ENCODE peak calls at places on chromosome 18, in six cellular contexts. A, K, D, C, B and S are unnamed samples.

GRCh38 chr18:68733693-68734092 is 18.8 kb upstream of the TMX3 start:
- DNase-seq in A (no peak), K (no peak), D (no peak), C (no peak), B (peak; percentile 26), S (peak; percentile 24)

GRCh38 chr18:37566479-37567060 is 972 bp upstream of the CELF4 start:
- DNase-seq in A (peak; percentile 12), K (no peak), D (no peak), C (no peak), B (no peak), S (no peak)

GRCh38 chr18:23703057-23703986 is 14.1 kb downstream of the LAMA3 start:
- DNase-seq in A (peak; percentile 27), K (no peak), D (no peak), C (peak; percentile 68), B (peak; percentile 79), S (peak; percentile 73)

GRCh38 chr18:54149078-54149697 is 75.3 kb downstream of the MBD2 start:
- DNase-seq in A (no peak), K (no peak), D (no peak), C (peak; percentile 94), B (peak; percentile 88), S (peak; percentile 96)

GRCh38 chr18:44036500-44036899 is 644.2 kb upstream of the SETBP1 start:
- DNase-seq in A (peak; percentile 13), K (no peak), D (peak; percentile 32), C (no peak), B (no peak), S (no peak)

GRCh38 chr18:57585421-57585820 is 1.1 kb downstream of the FECH start:
- DNase-seq in A (no peak), K (no peak), D (no peak), C (no peak), B (peak; percentile 40), S (peak; percentile 12)

GRCh38 chr18:23355206-23355605 is 97.9 kb upstream of the RIOK3 start:
- DNase-seq in A (no peak), K (no peak), D (no peak), C (no peak), B (no peak), S (no peak)

GRCh38 chr18:8798996-8799395 is 93.6 kb downstream of the MTCL1 start:
- DNase-seq in A (no peak), K (no peak), D (peak; percentile 51), C (peak; percentile 73), B (no peak), S (no peak)

GRCh38 chr18:49690307-49690706 is 123.0 kb downstream of the ACAA2 start:
- DNase-seq in A (no peak), K (no peak), D (no peak), C (peak; percentile 85), B (peak; percentile 97), S (peak; percentile 95)

GRCh38 chr18:64982414-64983096 is 768.3 kb upstream of the CDH7 start:
- DNase-seq in A (no peak), K (no peak), D (no peak), C (no peak), B (no peak), S (no peak)

GRCh38 chr18:2531751-2532150 is 39.6 kb downstream of the METTL4 start:
- DNase-seq in A (no peak), K (no peak), D (no peak), C (no peak), B (no peak), S (no peak)

GRCh38 chr18:6961331-6961730 is 156.3 kb downstream of the LAMA1 start:
- DNase-seq in A (no peak), K (no peak), D (no peak), C (no peak), B (no peak), S (no peak)

GRCh38 chr18:2104620-2105462 is 466.5 kb downstream of the METTL4 start:
- DNase-seq in A (peak; percentile 53), K (peak; percentile 27), D (peak; percentile 64), C (peak; percentile 51), B (peak; percentile 24), S (peak; percentile 46)

GRCh38 chr18:8946046-8946838 is 156.3 kb upstream of the NDUFV2 start:
- DNase-seq in A (no peak), K (no peak), D (no peak), C (peak; percentile 99), B (peak; percentile 98), S (peak; percentile 98)

GRCh38 chr18:44937985-44938384 is 257.3 kb downstream of the SETBP1 start:
- DNase-seq in A (peak; percentile 11), K (no peak), D (no peak), C (no peak), B (no peak), S (no peak)

GRCh38 chr18:51195602-51196115 is 1.8 kb downstream of the MEX3C start:
- DNase-seq in A (peak; percentile 34), K (no peak), D (no peak), C (peak; percentile 20), B (peak; percentile 60), S (peak; percentile 69)

GRCh38 chr18:69599377-69599776 is 198.7 kb downstream of the DOK6 start:
- DNase-seq in A (no peak), K (no peak), D (no peak), C (no peak), B (no peak), S (no peak)

GRCh38 chr18:35045121-35045520 is 3.9 kb downstream of the MAPRE2 start:
- DNase-seq in A (no peak), K (no peak), D (no peak), C (peak; percentile 61), B (peak; percentile 63), S (no peak)

GRCh38 chr18:33875029-33875428 is 297.0 kb downstream of the ASXL3 start:
- DNase-seq in A (no peak), K (no peak), D (no peak), C (no peak), B (no peak), S (no peak)

GRCh38 chr18:33873127-33873526 is 295.1 kb downstream of the ASXL3 start:
- DNase-seq in A (no peak), K (no peak), D (no peak), C (no peak), B (no peak), S (no peak)

GRCh38 chr18:33870059-33870458 is 292.0 kb downstream of the ASXL3 start:
- DNase-seq in A (peak; percentile 53), K (no peak), D (no peak), C (peak; percentile 2), B (peak; percentile 0), S (peak; percentile 59)

GRCh38 chr18:33866386-33866785 is 288.4 kb downstream of the ASXL3 start:
- DNase-seq in A (no peak), K (no peak), D (no peak), C (no peak), B (no peak), S (no peak)

DNA sequence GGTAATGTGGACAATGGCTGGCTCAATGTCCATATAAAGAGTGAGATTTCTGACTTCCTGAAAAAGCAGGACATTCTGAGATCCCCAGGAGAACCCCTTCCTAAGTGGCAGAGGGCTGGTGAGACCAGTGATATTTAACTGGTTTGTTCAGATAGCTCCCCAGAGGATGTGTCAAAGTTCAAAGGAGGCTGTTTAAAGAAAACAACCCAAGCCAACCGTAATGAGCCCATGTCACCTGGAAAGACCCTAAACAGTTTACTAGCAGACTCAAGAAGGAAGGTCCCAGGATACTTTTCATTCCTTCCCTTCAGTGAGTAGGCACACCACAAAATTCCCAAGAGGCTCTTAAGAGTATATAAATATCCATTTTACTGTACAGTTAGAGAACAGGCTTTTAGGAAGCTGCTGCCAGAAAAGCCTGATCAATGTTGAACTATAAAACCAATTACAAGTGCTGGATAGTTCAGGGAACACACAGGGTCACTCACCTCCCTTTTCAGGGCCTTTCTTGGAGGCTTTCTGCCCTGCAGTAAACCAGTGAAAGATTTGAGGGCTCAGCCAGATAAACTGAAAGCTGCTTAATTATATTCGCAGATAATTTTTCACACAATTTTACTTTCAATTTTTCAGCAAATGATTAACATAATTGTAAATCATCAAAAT is 293.5 kb downstream of the ASXL3 start:
- DNase-seq in A (no peak), K (no peak), D (no peak), C (no peak), B (no peak), S (no peak)
- H3K4me3 ChIP-seq in A (no peak overlapping the region), K (no peak overlapping the region), D (no peak overlapping the region), C (no peak overlapping the region), B (no peak overlapping the region), S (no peak overlapping the region)

GRCh38 chr18:495452-495851 is 5.0 kb downstream of the COLEC12 start:
- DNase-seq in A (no peak), K (no peak), D (no peak), C (no peak), B (no peak), S (no peak)

GRCh38 chr18:492451-492850 is 8.1 kb downstream of the COLEC12 start:
- DNase-seq in A (no peak), K (no peak), D (no peak), C (no peak), B (no peak), S (no peak)

GRCh38 chr18:495017-495416 is 5.5 kb downstream of the COLEC12 start:
- DNase-seq in A (no peak), K (no peak), D (no peak), C (peak; percentile 44), B (peak; percentile 32), S (no peak)

GRCh38 chr18:493974-494601 is 6.4 kb downstream of the COLEC12 start:
- DNase-seq in A (no peak), K (no peak), D (no peak), C (no peak), B (peak; percentile 54), S (no peak)

DNA sequence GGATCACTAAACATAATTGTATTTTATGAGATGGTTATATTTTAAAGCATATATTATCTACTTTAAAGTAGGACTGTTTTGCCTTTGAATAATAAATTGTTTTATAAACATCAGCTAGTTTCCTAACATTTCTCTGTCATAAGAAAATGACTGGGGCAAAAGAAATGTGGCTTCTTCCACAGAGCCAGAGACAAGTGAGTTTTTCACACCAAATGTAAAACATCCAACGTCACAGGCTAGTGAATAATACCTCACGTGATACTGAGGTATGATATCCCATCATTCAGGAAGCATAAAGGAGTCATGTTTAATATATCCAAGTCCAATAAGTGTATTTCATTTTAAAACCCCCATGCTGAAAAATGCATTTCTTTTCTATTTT is 5.9 kb downstream of the COLEC12 start:
- DNase-seq in A (no peak), K (no peak), D (no peak), C (peak; percentile 78), B (peak; percentile 94), S (peak; percentile 30)
- H3K4me3 ChIP-seq in A (no peak overlapping the region), K (no peak overlapping the region), D (no peak overlapping the region), C (no peak overlapping the region), B (no peak overlapping the region), S (no peak overlapping the region)

GRCh38 chr18:11147371-11147860 is 2.0 kb downstream of the PIEZO2 start:
- DNase-seq in A (no peak), K (no peak), D (no peak), C (no peak), B (no peak), S (no peak)
- H3K4me3 ChIP-seq in A (no peak overlapping the region), K (no peak overlapping the region), D (no peak overlapping the region), C (no peak overlapping the region), B (peak overlapping the region; percentile 69), S (no peak overlapping the region)

GRCh38 chr18:12750708-12751502 is 48.1 kb downstream of the PSMG2 start:
- DNase-seq in A (no peak), K (no peak), D (no peak), C (no peak), B (no peak), S (no peak)

GRCh38 chr18:12749136-12749535 is 46.3 kb downstream of the PSMG2 start:
- DNase-seq in A (no peak), K (no peak), D (no peak), C (no peak), B (no peak), S (no peak)

GRCh38 chr18:12748671-12749070 is 45.8 kb downstream of the PSMG2 start:
- DNase-seq in A (no peak), K (no peak), D (no peak), C (peak; percentile 33), B (peak; percentile 23), S (no peak)

GRCh38 chr18:12751503-12751884 is 48.7 kb downstream of the PSMG2 start:
- DNase-seq in A (no peak), K (no peak), D (no peak), C (no peak), B (no peak), S (no peak)

GRCh38 chr18:12750076-12750707 is 47.4 kb downstream of the PSMG2 start:
- DNase-seq in A (no peak), K (no peak), D (no peak), C (peak; percentile 53), B (no peak), S (no peak)
- H3K4me3 ChIP-seq in A (no peak overlapping the region), K (no peak overlapping the region), D (no peak overlapping the region), C (no peak overlapping the region), B (no peak overlapping the region), S (no peak overlapping the region)